ENCODE peak calls at places on chromosomes 6 and 20, in seven cellular contexts. One of them, this sample, is unnamed. For H3K4me1, the result is how much of the 10 kb centered on the place peaks cover.

GRCh38 chr6:108651781-108652227 is 91.1 kb downstream of the FOXO3 start:
- DNase-seq in spleen: no peak
- DNase-seq in A549: no peak
- DNase-seq in right lobe of liver: no peak
- DNase-seq in lower lobe of right lung: no peak
- DNase-seq in right cardiac atrium: no peak
- DNase-seq in adipocyte: peak
- DNase-seq in this sample: no peak

GRCh38 chr6:143549630-143550268 is 38.2 kb upstream of the FUCA2 start:
- DNase-seq in adipocyte: no peak
- DNase-seq in lower lobe of right lung: no peak
- DNase-seq in spleen: no peak
- DNase-seq in right cardiac atrium: no peak
- DNase-seq in right lobe of liver: no peak
- DNase-seq in A549: no peak
- DNase-seq in this sample: no peak

GRCh38 chr20:17456226-17456625 is 75.0 kb downstream of the BFSP1 start:
- DNase-seq in lower lobe of right lung: no peak
- DNase-seq in right lobe of liver: no peak
- DNase-seq in adipocyte: no peak
- DNase-seq in A549: no peak
- DNase-seq in spleen: no peak
- DNase-seq in right cardiac atrium: no peak
- DNase-seq in this sample: no peak

GRCh38 chr6:36113701-36114100 is 16.6 kb upstream of the MAPK13 start:
- DNase-seq in spleen: no peak
- DNase-seq in right cardiac atrium: no peak
- DNase-seq in adipocyte: no peak
- DNase-seq in right lobe of liver: no peak
- DNase-seq in lower lobe of right lung: no peak
- DNase-seq in A549: no peak
- DNase-seq in this sample: no peak

GRCh38 chr6:79167931-79168694 is 66.4 kb downstream of the HMGN3 start:
- DNase-seq in lower lobe of right lung: no peak
- DNase-seq in A549: no peak
- DNase-seq in spleen: no peak
- DNase-seq in right cardiac atrium: no peak
- DNase-seq in right lobe of liver: no peak
- DNase-seq in adipocyte: peak
- DNase-seq in this sample: no peak

GRCh38 chr6:131116755-131117360 is 18.4 kb upstream of the AKAP7 start:
- DNase-seq in adipocyte: peak
- DNase-seq in A549: peak
- DNase-seq in lower lobe of right lung: no peak
- DNase-seq in right lobe of liver: no peak
- DNase-seq in spleen: no peak
- DNase-seq in right cardiac atrium: no peak
- DNase-seq in this sample: peak

GRCh38 chr20:37538003-37538402 is 10.3 kb upstream of the BLCAP start:
- DNase-seq in spleen: peak
- DNase-seq in A549: no peak
- DNase-seq in lower lobe of right lung: no peak
- DNase-seq in right lobe of liver: peak
- DNase-seq in right cardiac atrium: no peak
- DNase-seq in adipocyte: peak
- DNase-seq in this sample: no peak

GRCh38 chr6:100665041-100665380 is 200.3 kb upstream of the SIM1 start:
- DNase-seq in A549: no peak
- DNase-seq in lower lobe of right lung: no peak
- DNase-seq in adipocyte: no peak
- DNase-seq in right lobe of liver: no peak
- DNase-seq in right cardiac atrium: no peak
- DNase-seq in spleen: no peak
- DNase-seq in this sample: no peak

GRCh38 chr6:12241493-12242214 is 48.5 kb upstream of the EDN1 start:
- DNase-seq in lower lobe of right lung: no peak
- DNase-seq in right lobe of liver: no peak
- DNase-seq in spleen: no peak
- DNase-seq in adipocyte: no peak
- DNase-seq in A549: no peak
- DNase-seq in right cardiac atrium: no peak
- DNase-seq in this sample: no peak

GRCh38 chr6:43948527-43949450 is 178.5 kb downstream of the MRPL14 start:
- DNase-seq in right lobe of liver: no peak
- DNase-seq in lower lobe of right lung: no peak
- DNase-seq in spleen: no peak
- DNase-seq in adipocyte: peak
- DNase-seq in A549: no peak
- DNase-seq in right cardiac atrium: no peak
- DNase-seq in this sample: no peak

GRCh38 chr20:38990728-38991127 is 28.6 kb downstream of the DHX35 start:
- DNase-seq in spleen: no peak
- DNase-seq in right lobe of liver: no peak
- DNase-seq in adipocyte: no peak
- DNase-seq in A549: no peak
- DNase-seq in right cardiac atrium: no peak
- DNase-seq in lower lobe of right lung: no peak
- DNase-seq in this sample: no peak

GRCh38 chr6:125271486-125272159 is 30.1 kb downstream of the HDDC2 start:
- DNase-seq in right cardiac atrium: no peak
- DNase-seq in spleen: no peak
- DNase-seq in lower lobe of right lung: no peak
- DNase-seq in A549: no peak
- DNase-seq in right lobe of liver: no peak
- DNase-seq in adipocyte: no peak
- DNase-seq in this sample: no peak

GRCh38 chr6:165804331-165805066 is 141.5 kb upstream of the PDE10A start:
- DNase-seq in right cardiac atrium: peak
- DNase-seq in spleen: no peak
- DNase-seq in adipocyte: no peak
- DNase-seq in right lobe of liver: no peak
- DNase-seq in lower lobe of right lung: no peak
- DNase-seq in A549: no peak
- DNase-seq in this sample: no peak

GRCh38 chr6:161265975-161266374 is 7.9 kb downstream of the AGPAT4 start:
- DNase-seq in A549: no peak
- DNase-seq in spleen: no peak
- DNase-seq in right lobe of liver: no peak
- DNase-seq in lower lobe of right lung: no peak
- DNase-seq in right cardiac atrium: no peak
- DNase-seq in adipocyte: no peak
- DNase-seq in this sample: no peak

GRCh38 chr20:25495189-25495824 is 87.8 kb downstream of the GINS1 start:
- DNase-seq in lower lobe of right lung: no peak
- DNase-seq in A549: no peak
- DNase-seq in spleen: no peak
- DNase-seq in right lobe of liver: no peak
- DNase-seq in adipocyte: no peak
- DNase-seq in right cardiac atrium: peak
- DNase-seq in this sample: no peak

GRCh38 chr6:1388081-1388926 is 1.1 kb upstream of the FOXF2 start:
- DNase-seq in A549: no peak
- DNase-seq in lower lobe of right lung: no peak
- DNase-seq in right cardiac atrium: no peak
- DNase-seq in adipocyte: peak
- DNase-seq in spleen: no peak
- DNase-seq in right lobe of liver: no peak
- DNase-seq in this sample: no peak

GRCh38 chr6:84050408-84050807 is 16.8 kb downstream of the MRAP2 start:
- DNase-seq in adipocyte: no peak
- DNase-seq in lower lobe of right lung: no peak
- DNase-seq in right cardiac atrium: no peak
- DNase-seq in spleen: no peak
- DNase-seq in right lobe of liver: no peak
- DNase-seq in A549: no peak
- DNase-seq in this sample: no peak

GRCh38 chr6:69349776-69350175 is 447.0 kb downstream of the LMBRD1 start:
- DNase-seq in A549: no peak
- DNase-seq in adipocyte: no peak
- DNase-seq in right cardiac atrium: peak
- DNase-seq in right lobe of liver: no peak
- DNase-seq in spleen: no peak
- DNase-seq in lower lobe of right lung: peak
- DNase-seq in this sample: no peak

GRCh38 chr6:72621243-72622093 is at the start of gene KCNQ5:
- DNase-seq in lower lobe of right lung: peak
- DNase-seq in adipocyte: peak
- DNase-seq in right lobe of liver: peak
- DNase-seq in right cardiac atrium: no peak
- DNase-seq in A549: peak
- DNase-seq in spleen: peak
- DNase-seq in this sample: peak

GRCh38 chr6:152318278-152318677 is 318.9 kb downstream of the SYNE1 start:
- DNase-seq in adipocyte: peak
- DNase-seq in lower lobe of right lung: no peak
- DNase-seq in spleen: no peak
- DNase-seq in A549: no peak
- DNase-seq in right cardiac atrium: no peak
- DNase-seq in right lobe of liver: no peak
- DNase-seq in this sample: no peak

GRCh38 chr6:33297956-33298772 is 578 bp downstream of the RGL2 start:
- DNase-seq in adipocyte: peak
- DNase-seq in right cardiac atrium: peak
- DNase-seq in right lobe of liver: peak
- DNase-seq in spleen: peak
- DNase-seq in A549: peak
- DNase-seq in lower lobe of right lung: peak
- DNase-seq in this sample: peak

GRCh38 chr20:63731410-63731809 is 5.1 kb upstream of the LIME1 start:
- DNase-seq in A549: no peak
- DNase-seq in right lobe of liver: no peak
- DNase-seq in adipocyte: no peak
- DNase-seq in lower lobe of right lung: no peak
- DNase-seq in right cardiac atrium: no peak
- DNase-seq in spleen: no peak
- DNase-seq in this sample: no peak
- H3K4me3 ChIP-seq in A549: no peak
- H3K4me3 ChIP-seq in right lobe of liver: no peak
- H3K4me3 ChIP-seq in adipocyte: no peak
- H3K4me3 ChIP-seq in lower lobe of right lung: no peak
- H3K4me3 ChIP-seq in right cardiac atrium: no peak
- H3K4me3 ChIP-seq in spleen: no peak
- H3K4me3 ChIP-seq in this sample: no peak

GRCh38 chr6:13763740-13764381 is 50.5 kb downstream of the MCUR1 start:
- DNase-seq in right cardiac atrium: no peak
- DNase-seq in right lobe of liver: no peak
- DNase-seq in adipocyte: no peak
- DNase-seq in lower lobe of right lung: no peak
- DNase-seq in A549: no peak
- DNase-seq in spleen: no peak
- DNase-seq in this sample: no peak

GRCh38 chr6:13766201-13766634 is 48.1 kb downstream of the MCUR1 start:
- DNase-seq in adipocyte: peak
- DNase-seq in right lobe of liver: no peak
- DNase-seq in A549: no peak
- DNase-seq in lower lobe of right lung: no peak
- DNase-seq in right cardiac atrium: no peak
- DNase-seq in spleen: no peak
- DNase-seq in this sample: no peak

GRCh38 chr6:13764996-13765395 is 49.4 kb downstream of the MCUR1 start:
- DNase-seq in right lobe of liver: no peak
- DNase-seq in spleen: no peak
- DNase-seq in lower lobe of right lung: no peak
- DNase-seq in A549: no peak
- DNase-seq in adipocyte: no peak
- DNase-seq in right cardiac atrium: no peak
- DNase-seq in this sample: no peak

GRCh38 chr6:13767121-13767794 is 47.1 kb downstream of the MCUR1 start:
- DNase-seq in right lobe of liver: no peak
- DNase-seq in spleen: peak
- DNase-seq in right cardiac atrium: peak
- DNase-seq in adipocyte: peak
- DNase-seq in A549: no peak
- DNase-seq in lower lobe of right lung: no peak
- DNase-seq in this sample: no peak

DNA sequence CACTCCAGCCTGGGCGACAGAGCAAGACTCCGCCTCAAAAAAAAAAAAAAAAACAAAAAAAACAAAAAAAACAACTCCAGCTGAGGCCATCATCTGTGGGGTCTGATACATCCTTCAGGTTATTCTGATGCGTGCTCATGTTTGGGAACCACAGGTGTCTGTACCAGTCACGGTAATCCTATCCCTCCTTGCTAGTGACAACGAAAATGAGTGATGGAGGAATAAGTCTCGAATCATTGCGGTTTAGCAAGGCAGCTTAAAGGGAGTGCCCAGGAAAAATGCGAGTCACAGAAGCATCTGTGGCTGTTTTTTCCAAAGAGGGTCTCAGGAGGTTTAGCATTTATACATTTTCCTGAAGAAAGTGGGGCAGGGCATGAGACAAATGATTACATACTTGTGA is 48.8 kb downstream of the MCUR1 start:
- DNase-seq in right lobe of liver: no peak
- DNase-seq in adipocyte: peak
- DNase-seq in lower lobe of right lung: no peak
- DNase-seq in A549: no peak
- DNase-seq in spleen: no peak
- DNase-seq in right cardiac atrium: no peak
- DNase-seq in this sample: no peak
- H3K4me1 ChIP-seq in right lobe of liver: under half
- H3K4me1 ChIP-seq in adipocyte: under half
- H3K4me1 ChIP-seq in lower lobe of right lung: under half
- H3K4me1 ChIP-seq in A549: under half
- H3K4me1 ChIP-seq in spleen: under half
- H3K4me1 ChIP-seq in right cardiac atrium: under half
- H3K4me1 ChIP-seq in this sample: under half

GRCh38 chr20:21102691-21103311 is 3.4 kb downstream of the LINC00237 start:
- DNase-seq in lower lobe of right lung: peak
- DNase-seq in adipocyte: peak
- DNase-seq in spleen: peak
- DNase-seq in right cardiac atrium: peak
- DNase-seq in right lobe of liver: no peak
- DNase-seq in A549: no peak
- DNase-seq in this sample: peak

GRCh38 chr20:21103582-21104465 is 2.3 kb downstream of the LINC00237 start:
- DNase-seq in right cardiac atrium: no peak
- DNase-seq in right lobe of liver: no peak
- DNase-seq in A549: no peak
- DNase-seq in adipocyte: no peak
- DNase-seq in spleen: no peak
- DNase-seq in lower lobe of right lung: no peak
- DNase-seq in this sample: no peak

GRCh38 chr20:21101453-21102251 is 4.5 kb downstream of the LINC00237 start:
- DNase-seq in adipocyte: no peak
- DNase-seq in A549: no peak
- DNase-seq in spleen: peak
- DNase-seq in lower lobe of right lung: no peak
- DNase-seq in right cardiac atrium: peak
- DNase-seq in right lobe of liver: no peak
- DNase-seq in this sample: no peak

GRCh38 chr20:21100590-21101452 is 5.3 kb downstream of the LINC00237 start:
- DNase-seq in right lobe of liver: no peak
- DNase-seq in right cardiac atrium: peak
- DNase-seq in spleen: peak
- DNase-seq in A549: no peak
- DNase-seq in lower lobe of right lung: peak
- DNase-seq in adipocyte: peak
- DNase-seq in this sample: no peak

GRCh38 chr20:21102252-21102609 is 3.9 kb downstream of the LINC00237 start:
- DNase-seq in adipocyte: no peak
- DNase-seq in right cardiac atrium: no peak
- DNase-seq in A549: no peak
- DNase-seq in lower lobe of right lung: peak
- DNase-seq in spleen: no peak
- DNase-seq in right lobe of liver: no peak
- DNase-seq in this sample: no peak
- H3K4me3 ChIP-seq in adipocyte: peak
- H3K4me3 ChIP-seq in right cardiac atrium: peak
- H3K4me3 ChIP-seq in A549: peak
- H3K4me3 ChIP-seq in lower lobe of right lung: peak
- H3K4me3 ChIP-seq in spleen: peak
- H3K4me3 ChIP-seq in right lobe of liver: no peak
- H3K4me3 ChIP-seq in this sample: no peak

GRCh38 chr6:150697515-150697914 is 97.8 kb downstream of the PLEKHG1 start:
- DNase-seq in A549: no peak
- DNase-seq in right lobe of liver: peak
- DNase-seq in adipocyte: peak
- DNase-seq in spleen: no peak
- DNase-seq in lower lobe of right lung: no peak
- DNase-seq in right cardiac atrium: no peak
- DNase-seq in this sample: no peak
- H3K4me1 ChIP-seq in A549: under half
- H3K4me1 ChIP-seq in right lobe of liver: under half
- H3K4me1 ChIP-seq in adipocyte: under half
- H3K4me1 ChIP-seq in spleen: half or more
- H3K4me1 ChIP-seq in lower lobe of right lung: under half
- H3K4me1 ChIP-seq in right cardiac atrium: under half
- H3K4me1 ChIP-seq in this sample: under half